ENCODE peak calls at places on chromosomes 16 and 17, in four cellular contexts. One of them, this sample, is unnamed.

GRCh38 chr16:12437761-12438440 is 365.8 kb downstream of the CPPED1 start:
- DNase-seq in transverse colon: no peak
- DNase-seq in stomach: no peak
- DNase-seq in PC-9: no peak
- DNase-seq in this sample: no peak

GRCh38 chr16:86261379-86261778 is 248.9 kb upstream of the FOXF1 start:
- DNase-seq in stomach: no peak
- DNase-seq in transverse colon: no peak
- DNase-seq in PC-9: peak; percentile 3
- DNase-seq in this sample: no peak

GRCh38 chr17:60652484-60653247 is 25.0 kb upstream of the BCAS3 start:
- DNase-seq in transverse colon: no peak
- DNase-seq in stomach: no peak
- DNase-seq in PC-9: no peak
- DNase-seq in this sample: no peak

GRCh38 chr17:2852211-2852610 is 56.0 kb downstream of the RAP1GAP2 start:
- DNase-seq in stomach: no peak
- DNase-seq in PC-9: no peak
- DNase-seq in transverse colon: peak; percentile 13
- DNase-seq in this sample: no peak

GRCh38 chr16:24626251-24626650 is 86.9 kb downstream of the RBBP6 start:
- DNase-seq in transverse colon: no peak
- DNase-seq in stomach: no peak
- DNase-seq in PC-9: no peak
- DNase-seq in this sample: no peak

GRCh38 chr17:82241183-82241925 is 12.5 kb downstream of the SLC16A3 start:
- DNase-seq in stomach: peak; percentile 69
- DNase-seq in PC-9: peak; percentile 79
- DNase-seq in transverse colon: peak; percentile 68
- DNase-seq in this sample: peak; percentile 88

GRCh38 chr17:76089680-76090516 is 10.9 kb downstream of the ZACN start:
- DNase-seq in transverse colon: no peak
- DNase-seq in stomach: no peak
- DNase-seq in PC-9: no peak
- DNase-seq in this sample: no peak

GRCh38 chr16:50709061-50709695 is 15.8 kb downstream of the NOD2 start:
- DNase-seq in PC-9: no peak
- DNase-seq in transverse colon: no peak
- DNase-seq in stomach: no peak
- DNase-seq in this sample: peak; percentile 69

GRCh38 chr16:86519007-86519648 is 8.8 kb downstream of the FOXF1 start:
- DNase-seq in PC-9: no peak
- DNase-seq in transverse colon: no peak
- DNase-seq in stomach: no peak
- DNase-seq in this sample: no peak

GRCh38 chr17:66675991-66676371 is 158.9 kb upstream of the CACNG5 start:
- DNase-seq in transverse colon: no peak
- DNase-seq in stomach: peak; percentile 65
- DNase-seq in PC-9: no peak
- DNase-seq in this sample: no peak

GRCh38 chr17:418421-418751 is 65.8 kb upstream of the RPH3AL start:
- DNase-seq in stomach: no peak
- DNase-seq in PC-9: no peak
- DNase-seq in transverse colon: no peak
- DNase-seq in this sample: no peak

GRCh38 chr16:27432600-27432957 is 30.6 kb downstream of the IL21R start:
- DNase-seq in PC-9: peak; percentile 40
- DNase-seq in transverse colon: no peak
- DNase-seq in stomach: no peak
- DNase-seq in this sample: peak; percentile 17

GRCh38 chr16:85563515-85564276 is 49.4 kb upstream of the GSE1 start:
- DNase-seq in PC-9: peak; percentile 31
- DNase-seq in stomach: peak; percentile 85
- DNase-seq in transverse colon: peak; percentile 87
- DNase-seq in this sample: peak; percentile 71

GRCh38 chr17:37770631-37771518 is 26.0 kb upstream of the HNF1B start:
- DNase-seq in stomach: peak; percentile 84
- DNase-seq in PC-9: peak; percentile 56
- DNase-seq in transverse colon: peak; percentile 83
- DNase-seq in this sample: no peak

GRCh38 chr16:2235695-2236361 is 416 bp upstream of the DNASE1L2 start:
- DNase-seq in transverse colon: no peak
- DNase-seq in stomach: no peak
- DNase-seq in PC-9: no peak
- DNase-seq in this sample: no peak

GRCh38 chr17:66270106-66270505 is 32.3 kb upstream of the PRKCA start:
- DNase-seq in PC-9: no peak
- DNase-seq in stomach: no peak
- DNase-seq in transverse colon: no peak
- DNase-seq in this sample: no peak

GRCh38 chr16:75379911-75380847 is 53.1 kb downstream of the CFDP1 start:
- DNase-seq in PC-9: no peak
- DNase-seq in transverse colon: peak; percentile 44
- DNase-seq in stomach: no peak
- DNase-seq in this sample: peak; percentile 54

GRCh38 chr17:73099504-73099903 is 7.0 kb upstream of the SLC39A11 start:
- DNase-seq in stomach: no peak
- DNase-seq in PC-9: no peak
- DNase-seq in transverse colon: no peak
- DNase-seq in this sample: no peak

GRCh38 chr16:27315333-27316037 is 1.7 kb downstream of the IL4R start:
- DNase-seq in stomach: peak; percentile 56
- DNase-seq in PC-9: peak; percentile 90
- DNase-seq in transverse colon: peak; percentile 60
- DNase-seq in this sample: peak; percentile 65

GRCh38 chr16:21211486-21211885 is at the start of gene ZP2:
- DNase-seq in transverse colon: no peak
- DNase-seq in PC-9: no peak
- DNase-seq in stomach: no peak
- DNase-seq in this sample: no peak

GRCh38 chr17:40311575-40311974 is 2.6 kb downstream of the RARA start:
- DNase-seq in transverse colon: peak; percentile 68
- DNase-seq in PC-9: peak; percentile 90
- DNase-seq in stomach: peak; percentile 61
- DNase-seq in this sample: no peak

GRCh38 chr16:24969071-24969470 is 46.1 kb downstream of the ARHGAP17 start:
- DNase-seq in transverse colon: no peak
- DNase-seq in stomach: no peak
- DNase-seq in PC-9: no peak
- DNase-seq in this sample: no peak

GRCh38 chr17:77424585-77425344 is 284.0 kb downstream of the SEC14L1 start:
- DNase-seq in stomach: peak; percentile 72
- DNase-seq in transverse colon: peak; percentile 86
- DNase-seq in PC-9: no peak
- DNase-seq in this sample: no peak

GRCh38 chr16:47013910-47014309 is 40.4 kb upstream of the DNAJA2 start:
- DNase-seq in transverse colon: no peak
- DNase-seq in PC-9: no peak
- DNase-seq in stomach: no peak
- DNase-seq in this sample: no peak

GRCh38 chr16:65909310-65910050 is 457.0 kb upstream of the CDH5 start:
- DNase-seq in PC-9: no peak
- DNase-seq in stomach: no peak
- DNase-seq in transverse colon: no peak
- DNase-seq in this sample: no peak

GRCh38 chr17:50627782-50628601 is 6.7 kb upstream of the ABCC3 start:
- DNase-seq in PC-9: peak; percentile 68
- DNase-seq in transverse colon: peak; percentile 69
- DNase-seq in stomach: peak; percentile 42
- DNase-seq in this sample: no peak

GRCh38 chr17:2214887-2215615 is 88.5 kb downstream of the SMG6 start:
- DNase-seq in stomach: no peak
- DNase-seq in PC-9: no peak
- DNase-seq in transverse colon: peak; percentile 36
- DNase-seq in this sample: no peak

GRCh38 chr17:31724026-31724425 is 135.0 kb downstream of the COPRS start:
- DNase-seq in transverse colon: no peak
- DNase-seq in PC-9: peak; percentile 12
- DNase-seq in stomach: no peak
- DNase-seq in this sample: no peak

DNA sequence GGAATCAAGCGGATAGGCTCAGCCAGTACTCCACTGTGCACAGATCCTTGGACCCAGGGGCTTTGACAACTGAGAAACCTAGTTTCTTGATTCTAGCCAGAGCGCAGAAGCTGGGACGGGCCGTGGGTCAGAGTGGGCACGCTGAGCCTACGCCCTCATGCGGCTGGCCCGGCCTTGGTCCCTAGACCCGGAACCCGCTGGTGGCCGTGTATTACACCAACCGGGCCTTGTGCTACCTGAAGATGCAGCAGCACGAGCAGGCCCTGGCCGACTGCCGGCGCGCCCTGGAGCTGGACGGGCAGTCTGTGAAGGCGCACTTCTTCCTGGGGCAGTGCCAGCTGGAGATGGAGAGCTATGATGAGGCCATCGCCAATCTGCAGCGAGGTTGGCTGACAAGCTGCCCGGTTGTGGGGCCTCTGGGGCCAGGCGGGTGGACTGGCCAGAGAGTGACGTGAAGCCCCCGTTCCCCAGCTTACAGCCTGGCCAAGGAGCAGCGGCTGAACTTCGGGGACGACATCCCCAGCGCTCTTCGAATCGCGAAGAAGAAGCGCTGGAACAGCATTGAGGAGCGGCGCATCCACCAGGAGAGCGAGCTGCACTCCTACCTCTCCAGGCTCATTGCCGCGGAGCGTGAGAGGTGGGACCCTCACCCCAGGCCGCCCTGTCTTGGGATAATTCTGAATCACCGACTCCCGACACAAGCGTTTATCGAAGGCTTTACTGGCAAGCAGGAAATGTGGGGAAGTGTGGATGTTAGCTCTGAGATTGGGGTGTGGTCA is 946 bp downstream of the STUB1 start:
- DNase-seq in PC-9: no peak
- DNase-seq in transverse colon: peak; percentile 56
- DNase-seq in stomach: peak; percentile 51
- DNase-seq in this sample: no peak
- TF ChIP-seq CTCF in PC-9: no peak
- TF ChIP-seq CTCF in transverse colon: peak; percentile 8
- TF ChIP-seq CTCF in stomach: no peak
- TF ChIP-seq CTCF in this sample: peak; percentile 22

GRCh38 chr16:17228048-17228707 is 242.6 kb downstream of the XYLT1 start:
- DNase-seq in PC-9: no peak
- DNase-seq in transverse colon: no peak
- DNase-seq in stomach: no peak
- DNase-seq in this sample: no peak

GRCh38 chr16:17229131-17229530 is 241.6 kb downstream of the XYLT1 start:
- DNase-seq in stomach: no peak
- DNase-seq in PC-9: no peak
- DNase-seq in transverse colon: no peak
- DNase-seq in this sample: no peak

GRCh38 chr16:17228708-17229055 is 242.1 kb downstream of the XYLT1 start:
- DNase-seq in transverse colon: no peak
- DNase-seq in stomach: no peak
- DNase-seq in PC-9: no peak
- DNase-seq in this sample: no peak

GRCh38 chr16:17225551-17225950 is 245.2 kb downstream of the XYLT1 start:
- DNase-seq in stomach: no peak
- DNase-seq in PC-9: no peak
- DNase-seq in transverse colon: no peak
- DNase-seq in this sample: no peak

GRCh38 chr16:17227278-17227677 is 243.5 kb downstream of the XYLT1 start:
- DNase-seq in PC-9: no peak
- DNase-seq in stomach: no peak
- DNase-seq in transverse colon: no peak
- DNase-seq in this sample: no peak
- TF ChIP-seq CTCF in PC-9: no peak
- TF ChIP-seq CTCF in stomach: no peak
- TF ChIP-seq CTCF in transverse colon: no peak
- TF ChIP-seq CTCF in this sample: no peak

GRCh38 chr17:57914274-57915147 is 40.7 kb downstream of the CUEDC1 start:
- DNase-seq in PC-9: no peak
- DNase-seq in transverse colon: no peak
- DNase-seq in stomach: no peak
- DNase-seq in this sample: no peak

GRCh38 chr17:57918017-57918895 is 37.0 kb downstream of the CUEDC1 start:
- DNase-seq in transverse colon: no peak
- DNase-seq in stomach: no peak
- DNase-seq in PC-9: no peak
- DNase-seq in this sample: no peak

GRCh38 chr17:57915980-57916757 is 39.0 kb downstream of the CUEDC1 start:
- DNase-seq in PC-9: no peak
- DNase-seq in transverse colon: no peak
- DNase-seq in stomach: no peak
- DNase-seq in this sample: no peak

GRCh38 chr17:57915532-57915931 is 39.7 kb downstream of the CUEDC1 start:
- DNase-seq in PC-9: no peak
- DNase-seq in stomach: no peak
- DNase-seq in transverse colon: no peak
- DNase-seq in this sample: no peak

GRCh38 chr17:57916925-57917858 is 38.0 kb downstream of the CUEDC1 start:
- DNase-seq in transverse colon: no peak
- DNase-seq in stomach: no peak
- DNase-seq in PC-9: no peak
- DNase-seq in this sample: no peak
- TF ChIP-seq CTCF in transverse colon: no peak
- TF ChIP-seq CTCF in stomach: no peak
- TF ChIP-seq CTCF in PC-9: no peak
- TF ChIP-seq CTCF in this sample: peak; percentile 13

GRCh38 chr17:15213381-15214087 is 51.6 kb downstream of the PMP22 start:
- DNase-seq in stomach: no peak
- DNase-seq in PC-9: no peak
- DNase-seq in transverse colon: no peak
- DNase-seq in this sample: no peak
- TF ChIP-seq CTCF in stomach: no peak
- TF ChIP-seq CTCF in PC-9: peak; percentile 42
- TF ChIP-seq CTCF in transverse colon: no peak
- TF ChIP-seq CTCF in this sample: peak; percentile 55

DNA sequence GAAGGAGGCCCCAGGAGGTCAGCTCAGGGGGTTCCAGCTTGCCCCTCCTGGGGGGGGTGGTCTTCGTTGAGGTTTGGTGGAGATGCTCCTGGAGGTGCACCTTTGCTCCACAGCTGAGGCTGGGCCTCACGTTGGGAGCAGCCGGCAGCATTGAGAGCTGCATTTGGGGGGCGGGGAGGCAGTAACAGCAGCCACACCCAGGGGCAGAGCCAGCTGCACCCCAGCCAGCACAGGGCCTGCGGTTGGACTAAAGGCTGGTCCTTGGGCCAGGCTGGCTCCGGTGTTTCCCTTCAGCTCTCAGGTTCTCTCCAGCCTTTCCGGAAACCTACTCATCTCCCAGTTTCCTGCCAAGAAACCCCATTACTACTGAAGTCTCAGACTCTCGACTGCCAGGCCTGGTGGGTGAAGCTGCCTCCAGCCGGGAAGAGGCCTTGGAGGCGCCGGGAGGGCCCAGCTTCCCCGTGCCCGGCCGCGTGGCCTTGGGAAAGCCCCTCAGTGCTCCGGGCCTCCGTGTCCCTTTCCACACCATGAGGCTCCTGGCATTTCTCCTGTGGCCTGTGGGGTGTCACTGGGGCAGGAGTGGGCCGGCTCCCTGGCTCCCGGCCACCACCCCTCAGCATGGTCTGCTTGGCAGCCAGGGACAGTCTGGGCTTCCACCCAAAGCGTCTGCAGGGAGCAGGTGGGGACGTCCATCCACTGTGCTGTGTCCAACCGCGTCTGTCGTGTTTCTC is 14.0 kb upstream of the BAIAP2 start:
- DNase-seq in stomach: no peak
- DNase-seq in transverse colon: peak; percentile 80
- DNase-seq in PC-9: no peak
- DNase-seq in this sample: peak; percentile 40
- TF ChIP-seq CTCF in stomach: no peak
- TF ChIP-seq CTCF in transverse colon: no peak
- TF ChIP-seq CTCF in PC-9: no peak
- TF ChIP-seq CTCF in this sample: no peak

This sample was measured in CD14-positive monocyte.